ENCODE peak calls at places on chromosomes 1 and 21, in six cellular contexts. A is T-helper 1 cell, Q is BJ, G is mucosa of descending colon, L is small intestine, D is GM03348. X is an unnamed sample.

GRCh38 chr21:29271927-29272333 is 26.8 kb upstream of the BACH1 start:
- DNase-seq in A (no peak), Q (no peak), G (peak), L (no peak), D (peak), X (no peak)

GRCh38 chr1:56406821-56407220 is 172.5 kb downstream of the PLPP3 start:
- DNase-seq in A (no peak), Q (no peak), G (no peak), L (no peak), D (no peak), X (no peak)

GRCh38 chr1:83571536-83571935 is 427.4 kb downstream of the TTLL7 start:
- DNase-seq in A (no peak), Q (no peak), G (no peak), L (no peak), D (no peak), X (no peak)

GRCh38 chr1:29520571-29521437 is 284.5 kb downstream of the PTPRU start:
- DNase-seq in A (no peak), Q (no peak), G (no peak), L (no peak), D (no peak), X (no peak)

GRCh38 chr1:70034403-70034802 is 171.0 kb downstream of the LRRC40 start:
- DNase-seq in A (no peak), Q (no peak), G (no peak), L (no peak), D (peak), X (no peak)

GRCh38 chr1:53580009-53580400 is 120.8 kb downstream of the DMRTB1 start:
- DNase-seq in A (no peak), Q (no peak), G (no peak), L (no peak), D (no peak), X (no peak)

GRCh38 chr1:6245869-6246496 is 2.0 kb downstream of the HES3 start:
- DNase-seq in A (no peak), Q (no peak), G (peak), L (peak), D (peak), X (peak)

GRCh38 chr1:147580200-147580557 is 38.9 kb downstream of the BCL9 start:
- DNase-seq in A (no peak), Q (no peak), G (no peak), L (no peak), D (no peak), X (no peak)